ENCODE peak calls at places on chromosomes 12 and 14, in eight cellular contexts. M is ACHN; A is stimulated activated CD4-positive, alpha-beta T cell treated with anti-CD3 and anti-CD28 coated beads, Interleukin-2, amount 100 ng/mL, for 24 hours; W is SIG-M5; F is activated CD4-positive, alpha-beta T cell treated with anti-CD3 and anti-CD28 coated beads, Interleukin-2, amount 10 ng/mL, durations not matched to agents 7 days and 5 days; E is NCI-H69; H is CD4-positive, CD25-positive, alpha-beta regulatory T cell; T is kidney tubule cell. D is an unnamed sample.

GRCh38 chr12:10749700-10750384 is 26.7 kb upstream of the YBX3 start:
- DNase-seq in H (peak), A (peak), W (peak), M (peak), T (peak), F (peak), E (peak), D (peak)

GRCh38 chr14:90996967-90997366 is 63.5 kb downstream of the RPS6KA5 start:
- DNase-seq in H (no peak), E (no peak), M (no peak), F (no peak), T (no peak), W (no peak), A (no peak), D (no peak)

GRCh38 chr12:30847259-30847658 is 79.3 kb upstream of the TSPAN11 start:
- DNase-seq in E (peak), F (peak), A (no peak), T (peak), H (peak), W (no peak), M (peak), D (peak)

GRCh38 chr12:110533607-110534006 is 31.5 kb downstream of the RAD9B start:
- DNase-seq in T (no peak), W (no peak), F (no peak), E (no peak), A (no peak), M (no peak), H (no peak), D (no peak)

GRCh38 chr12:46264057-46264456 is 4.8 kb downstream of the SLC38A1 start:
- DNase-seq in W (no peak), M (no peak), T (peak), A (no peak), H (no peak), F (no peak), E (no peak), D (no peak)

GRCh38 chr12:123024819-123025391 is 44.4 kb downstream of the ARL6IP4 start:
- DNase-seq in F (peak), E (no peak), W (no peak), T (peak), H (peak), M (no peak), A (no peak), D (peak)

GRCh38 chr14:63438065-63438757 is 105.0 kb downstream of the PPP2R5E start:
- DNase-seq in M (peak), F (peak), T (peak), H (peak), A (peak), E (peak), W (no peak), D (peak)

GRCh38 chr12:57755454-57756372 is 810 bp downstream of the MARCHF9 start:
- DNase-seq in W (no peak), M (no peak), A (no peak), H (no peak), E (peak), F (peak), T (peak), D (no peak)

GRCh38 chr12:99390707-99391106 is 256.8 kb upstream of the GARIN6 start:
- DNase-seq in E (peak), H (no peak), F (no peak), A (no peak), M (peak), T (peak), W (no peak), D (no peak)

GRCh38 chr14:72745991-72746980 is 147.6 kb downstream of the DPF3 start:
- DNase-seq in F (no peak), E (peak), H (no peak), A (no peak), M (peak), T (peak), W (no peak), D (no peak)

GRCh38 chr14:80468331-80469122 is 257.2 kb upstream of the DIO2 start:
- DNase-seq in H (no peak), A (no peak), T (peak), W (no peak), M (no peak), E (no peak), F (no peak), D (no peak)

GRCh38 chr12:116123511-116124258 is 153.8 kb downstream of the MED13L start:
- DNase-seq in F (no peak), M (no peak), H (no peak), W (peak), E (peak), T (peak), A (peak), D (peak)

D was measured in activated naive CD8-positive, alpha-beta T cell treated with anti-CD3 and anti-CD28 coated beads, Interleukin-2, amount 50 U/mL, for 24 hours.